ENCODE peak calls at places on chromosomes 1 and 21, in six cellular contexts. Z, S, E, W, H and N are unnamed samples.

GRCh38 chr1:172585348-172585747 is 52.4 kb downstream of the SUCO start:
- DNase-seq in Z (peak; percentile 46), S (no peak), E (no peak), W (no peak), H (no peak), N (no peak)

GRCh38 chr1:210233495-210234253 is 1.1 kb downstream of the SERTAD4 start:
- DNase-seq in Z (peak; percentile 52), S (peak; percentile 54), E (peak; percentile 15), W (no peak), H (peak; percentile 71), N (peak; percentile 24)

GRCh38 chr1:94559921-94560320 is 18.4 kb upstream of the F3 start:
- DNase-seq in Z (no peak), S (no peak), E (no peak), W (no peak), H (no peak), N (no peak)

GRCh38 chr1:238892612-238893011 is 493.8 kb upstream of the CHRM3 start:
- DNase-seq in Z (no peak), S (no peak), E (no peak), W (no peak), H (no peak), N (no peak)

GRCh38 chr1:156508205-156508954 is 7.8 kb upstream of the MEF2D start:
- DNase-seq in Z (peak; percentile 80), S (peak; percentile 76), E (no peak), W (no peak), H (no peak), N (peak; percentile 37)

GRCh38 chr1:162336621-162337020 is 40.0 kb downstream of the SPATA46 start:
- DNase-seq in Z (no peak), S (no peak), E (no peak), W (no peak), H (no peak), N (no peak)

GRCh38 chr1:111369177-111369576 is 58.4 kb downstream of the OVGP1 start:
- DNase-seq in Z (no peak), S (no peak), E (no peak), W (no peak), H (no peak), N (peak; percentile 61)

GRCh38 chr1:103514920-103515503 is 10.5 kb upstream of the RNPC3 start:
- DNase-seq in Z (peak; percentile 63), S (no peak), E (peak; percentile 13), W (peak; percentile 35), H (no peak), N (no peak)

GRCh38 chr1:68600049-68600661 is 103.3 kb upstream of the DEPDC1 start:
- DNase-seq in Z (peak; percentile 6), S (no peak), E (peak; percentile 9), W (no peak), H (no peak), N (peak; percentile 23)

GRCh38 chr1:9121891-9122409 is 7.0 kb downstream of the GPR157 start:
- DNase-seq in Z (no peak), S (no peak), E (no peak), W (peak; percentile 71), H (no peak), N (no peak)

GRCh38 chr21:42657676-42658319 is 4.4 kb downstream of the PDE9A start:
- DNase-seq in Z (no peak), S (no peak), E (no peak), W (no peak), H (no peak), N (no peak)

GRCh38 chr1:193697105-193697762 is 510.8 kb upstream of the B3GALT2 start:
- DNase-seq in Z (no peak), S (no peak), E (no peak), W (no peak), H (no peak), N (no peak)

GRCh38 chr1:20355828-20356735 is 65.4 kb downstream of the VWA5B1 start:
- DNase-seq in Z (no peak), S (peak; percentile 28), E (no peak), W (no peak), H (no peak), N (no peak)

GRCh38 chr1:6026095-6026809 is 19.4 kb upstream of the KCNAB2 start:
- DNase-seq in Z (peak; percentile 30), S (peak; percentile 93), E (no peak), W (peak; percentile 83), H (no peak), N (peak; percentile 73)

GRCh38 chr1:21051177-21051576 is 125.5 kb downstream of the EIF4G3 start:
- DNase-seq in Z (no peak), S (no peak), E (no peak), W (no peak), H (no peak), N (no peak)

GRCh38 chr1:206547104-206547503 is 39.8 kb downstream of the RASSF5 start:
- DNase-seq in Z (no peak), S (no peak), E (no peak), W (no peak), H (no peak), N (no peak)

GRCh38 chr1:34808051-34808810 is 15.4 kb downstream of the GJA4 start:
- DNase-seq in Z (no peak), S (no peak), E (peak; percentile 7), W (no peak), H (no peak), N (no peak)

GRCh38 chr1:109438798-109439297 is 12.6 kb upstream of the PSMA5 start:
- DNase-seq in Z (peak; percentile 99), S (no peak), E (peak; percentile 32), W (no peak), H (no peak), N (no peak)

GRCh38 chr1:167247754-167248153 is 27.1 kb downstream of the POU2F1 start:
- DNase-seq in Z (no peak), S (no peak), E (no peak), W (no peak), H (no peak), N (no peak)

GRCh38 chr1:180181048-180181447 is 26.4 kb downstream of the QSOX1 start:
- DNase-seq in Z (no peak), S (no peak), E (peak; percentile 66), W (no peak), H (no peak), N (no peak)

GRCh38 chr1:42777860-42778259 is 6.9 kb upstream of the TMEM269 start:
- DNase-seq in Z (peak; percentile 46), S (no peak), E (peak; percentile 75), W (no peak), H (no peak), N (peak; percentile 33)

GRCh38 chr1:210695041-210695440 is 366.3 kb downstream of the HHAT start:
- DNase-seq in Z (peak; percentile 32), S (no peak), E (no peak), W (no peak), H (no peak), N (no peak)

GRCh38 chr1:240619901-240620621 is 8.1 kb upstream of the GREM2 start:
- DNase-seq in Z (no peak), S (no peak), E (no peak), W (no peak), H (no peak), N (no peak)
- H3K4me3 ChIP-seq in Z (no peak overlapping the region), S (no peak overlapping the region), E (no peak overlapping the region), W (no peak overlapping the region), H (peak overlapping the region; percentile 39), N (no peak overlapping the region)

DNA sequence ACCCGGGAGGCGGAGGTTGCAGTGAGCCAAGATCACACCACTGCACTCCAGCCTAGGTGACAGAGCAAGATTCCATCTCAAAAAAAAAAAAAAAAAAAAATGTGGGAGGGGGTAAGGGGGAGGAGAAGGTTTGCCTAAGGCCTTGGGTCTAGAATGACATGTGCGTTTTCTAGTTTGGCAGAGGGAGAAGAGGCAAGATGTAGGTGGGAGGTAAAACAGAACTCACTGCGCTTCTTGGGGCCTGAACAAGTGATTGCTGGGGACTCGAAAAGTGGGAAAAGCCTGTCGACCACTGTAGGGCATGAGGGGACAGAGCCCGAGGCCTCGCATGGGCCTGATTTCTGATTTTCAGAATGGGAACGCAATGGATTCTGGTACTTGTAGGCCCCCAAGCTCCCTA is 19.9 kb downstream of the RUNX3 start:
- DNase-seq in Z (no peak), S (no peak), E (no peak), W (no peak), H (no peak), N (no peak)
- H3K36me3 ChIP-seq in Z (no peaks in the 10 kb centered on the region), S (no peaks in the 10 kb centered on the region), E (no peaks in the 10 kb centered on the region), W (peaks cover 80% of the 10 kb centered on the region), H (no peaks in the 10 kb centered on the region), N (no peaks in the 10 kb centered on the region)

GRCh38 chr1:203099121-203099520 is 13.3 kb upstream of the MYOG start:
- DNase-seq in Z (no peak), S (no peak), E (no peak), W (no peak), H (no peak), N (no peak)

GRCh38 chr1:203099760-203100159 is 13.9 kb upstream of the MYOG start:
- DNase-seq in Z (no peak), S (no peak), E (no peak), W (no peak), H (no peak), N (no peak)

GRCh38 chr1:203097001-203097400 is 11.2 kb upstream of the MYOG start:
- DNase-seq in Z (no peak), S (no peak), E (no peak), W (no peak), H (no peak), N (no peak)

GRCh38 chr1:203103201-203103600 is 17.4 kb upstream of the MYOG start:
- DNase-seq in Z (no peak), S (no peak), E (no peak), W (no peak), H (no peak), N (no peak)

DNA sequence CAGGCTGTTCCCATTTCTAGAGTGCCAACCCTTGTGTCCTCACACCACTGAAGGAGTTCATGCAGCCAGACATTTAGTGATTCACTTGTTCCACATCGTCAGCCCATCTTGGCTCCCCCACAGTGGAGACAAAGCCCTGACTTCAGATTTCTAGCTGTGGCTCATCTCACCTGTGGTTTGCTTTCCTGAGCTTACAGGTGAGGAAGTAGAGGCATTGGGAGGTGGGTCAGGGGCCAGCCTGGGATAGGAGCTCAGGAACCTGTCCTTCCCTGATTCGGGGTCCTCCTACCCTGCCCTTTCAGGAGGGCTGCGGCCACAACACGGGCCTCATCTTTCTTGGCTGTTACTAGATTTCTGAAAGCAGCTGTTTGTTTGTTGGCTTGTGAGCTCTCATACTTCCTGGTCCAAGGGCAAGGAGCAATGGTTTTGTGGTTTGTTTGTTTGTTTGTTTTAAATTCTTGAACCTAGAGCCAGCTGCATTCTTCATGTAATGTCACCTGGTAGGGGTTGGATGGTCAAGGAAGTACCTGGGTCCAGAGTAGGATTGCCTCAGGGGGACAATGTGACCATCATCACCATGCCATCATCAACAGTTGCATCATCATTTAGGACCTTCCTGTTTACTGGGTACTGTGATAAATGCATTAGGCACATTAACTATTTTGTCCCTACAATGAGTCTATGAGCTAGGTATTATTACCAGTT is 14.5 kb upstream of the MYOG start:
- DNase-seq in Z (no peak), S (no peak), E (no peak), W (no peak), H (no peak), N (no peak)
- TF ChIP-seq POLR2A in Z (no peak), S (no peak), E (no peak), W (no peak), H (no peak), N (no peak)

DNA sequence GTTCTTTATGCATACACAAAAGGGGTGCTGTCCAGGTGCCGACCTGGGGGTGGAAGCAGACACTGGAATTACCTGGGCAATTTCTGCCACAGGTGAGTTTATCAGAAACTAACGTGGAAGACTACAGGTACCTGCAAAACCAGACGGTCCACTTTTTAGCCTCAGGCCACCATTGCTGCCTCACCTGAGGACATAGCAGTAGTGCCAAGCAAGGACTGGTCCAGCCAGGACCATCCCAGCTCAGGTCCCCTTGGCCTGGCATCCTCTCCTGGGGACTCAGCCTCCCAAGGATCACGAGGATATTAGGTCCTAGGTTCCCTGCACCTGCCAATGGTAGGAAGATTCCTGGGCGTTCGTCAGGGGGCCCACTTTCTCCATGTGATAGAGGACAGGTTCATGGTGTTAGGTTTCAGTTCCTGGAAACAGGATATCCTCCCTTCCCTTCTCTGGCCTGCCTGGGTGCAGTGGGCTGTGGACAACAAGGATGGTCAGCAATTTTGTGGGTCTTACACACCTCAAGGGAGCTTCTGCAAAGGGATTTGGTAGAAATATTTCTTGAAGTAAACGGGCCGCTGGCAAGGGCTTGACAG is 71.6 kb upstream of the RAB4A start:
- DNase-seq in Z (no peak), S (no peak), E (no peak), W (no peak), H (peak; percentile 59), N (no peak)
- H3K4me3 ChIP-seq in Z (no peak overlapping the region), S (no peak overlapping the region), E (no peak overlapping the region), W (no peak overlapping the region), H (peak overlapping the region; percentile 39), N (no peak overlapping the region)